ENCODE peak calls at places on chromosomes 12 and 14, in five cellular contexts. U, W, I, T and M are unnamed samples.

GRCh38 chr12:88418856-88419497 is 161.3 kb downstream of the KITLG start:
- DNase-seq in U (peak; percentile 47), W (no peak), I (no peak), T (no peak), M (no peak)

GRCh38 chr12:20443792-20444191 is 75.5 kb downstream of the PDE3A start:
- DNase-seq in U (no peak), W (no peak), I (no peak), T (no peak), M (no peak)

GRCh38 chr12:46260153-46260912 is 8.5 kb downstream of the SLC38A1 start:
- DNase-seq in U (no peak), W (no peak), I (peak; percentile 67), T (peak; percentile 61), M (no peak)

GRCh38 chr12:106205208-106206069 is 42.4 kb downstream of the CKAP4 start:
- DNase-seq in U (no peak), W (no peak), I (no peak), T (no peak), M (peak; percentile 65)

GRCh38 chr14:89164168-89165074 is 252.6 kb downstream of the FOXN3 start:
- DNase-seq in U (no peak), W (no peak), I (no peak), T (no peak), M (no peak)

GRCh38 chr12:29225834-29226233 is 76.8 kb downstream of the FAR2 start:
- DNase-seq in U (no peak), W (no peak), I (no peak), T (no peak), M (no peak)

GRCh38 chr12:68780731-68781130 is 27.2 kb upstream of the MDM2 start:
- DNase-seq in U (no peak), W (no peak), I (no peak), T (no peak), M (no peak)

GRCh38 chr12:56922032-56922431 is 12.2 kb downstream of the SDR9C7 start:
- DNase-seq in U (no peak), W (no peak), I (no peak), T (no peak), M (no peak)

GRCh38 chr14:76152333-76152681 is 585 bp downstream of the GPATCH2L start:
- DNase-seq in U (peak; percentile 53), W (peak; percentile 88), I (peak; percentile 85), T (peak; percentile 77), M (no peak)

GRCh38 chr14:99259327-99259726 is 12.7 kb downstream of the BCL11B start:
- DNase-seq in U (no peak), W (peak; percentile 72), I (no peak), T (no peak), M (no peak)

GRCh38 chr12:107864235-107864634 is 89.7 kb downstream of the ASCL4 start:
- DNase-seq in U (no peak), W (no peak), I (no peak), T (peak; percentile 28), M (no peak)

GRCh38 chr12:91778938-91779400 is 366.7 kb downstream of the BTG1 start:
- DNase-seq in U (peak; percentile 57), W (peak; percentile 84), I (peak; percentile 98), T (peak; percentile 68), M (no peak)

GRCh38 chr14:24055971-24056799 is 4.4 kb downstream of the CARMIL3 start:
- DNase-seq in U (no peak), W (no peak), I (no peak), T (no peak), M (no peak)

GRCh38 chr12:78778339-78778738 is 86.2 kb upstream of the SYT1 start:
- DNase-seq in U (no peak), W (no peak), I (no peak), T (no peak), M (no peak)

GRCh38 chr14:103871596-103872480 is 24.5 kb upstream of the PPP1R13B start:
- DNase-seq in U (no peak), W (peak; percentile 62), I (no peak), T (peak; percentile 70), M (no peak)